ENCODE peak calls at places on chromosome 16, in four cellular contexts. N is WTC11, H is SK-N-SH, T is K562. U is an unnamed sample.

GRCh38 chr16:87734644-87735043 is 31.1 kb downstream of the KLHDC4 start:
- DNase-seq in N (peak; percentile 19), H (no peak), T (no peak), U (no peak)

GRCh38 chr16:21566891-21567414 is 32.4 kb upstream of the METTL9 start:
- DNase-seq in N (no peak), H (no peak), T (no peak), U (no peak)

GRCh38 chr16:17312100-17312732 is 158.5 kb downstream of the XYLT1 start:
- DNase-seq in N (no peak), H (no peak), T (no peak), U (no peak)

GRCh38 chr16:27475561-27475960 is 73.6 kb downstream of the IL21R start:
- DNase-seq in N (no peak), H (no peak), T (no peak), U (no peak)

GRCh38 chr16:68406458-68407041 is 41.8 kb downstream of the SMPD3 start:
- DNase-seq in N (no peak), H (peak; percentile 76), T (no peak), U (no peak)

GRCh38 chr16:89473791-89474414 is 16.5 kb downstream of the ANKRD11 start:
- DNase-seq in N (no peak), H (no peak), T (no peak), U (no peak)

GRCh38 chr16:22077700-22078313 is 14.5 kb upstream of the VWA3A start:
- DNase-seq in N (peak; percentile 74), H (peak; percentile 69), T (peak; percentile 70), U (peak; percentile 62)

GRCh38 chr16:30120340-30121105 is 2.5 kb downstream of the MAPK3 start:
- DNase-seq in N (no peak), H (no peak), T (no peak), U (no peak)

GRCh38 chr16:27703545-27703944 is 153.6 kb downstream of the KATNIP start:
- DNase-seq in N (no peak), H (no peak), T (no peak), U (no peak)

GRCh38 chr16:56295059-56295673 is 103.9 kb downstream of the GNAO1 start:
- DNase-seq in N (no peak), H (no peak), T (no peak), U (no peak)

GRCh38 chr16:56297684-56298083 is 106.4 kb downstream of the GNAO1 start:
- DNase-seq in N (no peak), H (no peak), T (no peak), U (no peak)

GRCh38 chr16:56294014-56294413 is 102.7 kb downstream of the GNAO1 start:
- DNase-seq in N (no peak), H (no peak), T (no peak), U (no peak)

GRCh38 chr16:56295739-56296527 is 104.6 kb downstream of the GNAO1 start:
- DNase-seq in N (no peak), H (peak; percentile 58), T (no peak), U (no peak)

GRCh38 chr16:56294599-56294998 is 103.3 kb downstream of the GNAO1 start:
- DNase-seq in N (no peak), H (no peak), T (no peak), U (no peak)
- TF ChIP-seq FOXJ3 in N (no peak), H (no peak), T (no peak), U (no peak)

DNA sequence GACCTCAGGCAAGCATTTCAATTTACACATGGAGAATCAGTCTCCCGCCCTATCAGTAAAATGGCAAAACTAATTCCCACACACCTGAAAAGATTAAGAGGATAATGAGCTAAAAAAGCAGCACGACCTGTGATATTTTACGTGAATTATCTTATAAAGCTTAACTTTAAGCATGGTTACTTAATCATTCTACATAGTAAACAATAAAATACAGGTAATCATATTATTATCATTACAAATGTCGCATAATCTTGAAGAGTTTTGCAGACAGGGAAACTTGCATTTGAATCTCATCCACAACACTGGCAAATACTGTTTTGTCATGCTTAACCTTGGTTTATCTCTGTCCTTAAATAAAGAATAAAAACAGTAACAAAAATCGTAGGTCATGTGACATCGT is 627.8 kb downstream of the TMEM114 start:
- DNase-seq in N (no peak), H (no peak), T (no peak), U (no peak)
- TF ChIP-seq FOXJ3 in N (no peak), H (no peak), T (no peak), U (no peak)

GRCh38 chr16:84823484-84823883 is 3.7 kb downstream of the CRISPLD2 start:
- DNase-seq in N (no peak), H (no peak), T (no peak), U (no peak)
- TF ChIP-seq FOXJ3 in N (no peak), H (no peak), T (no peak), U (no peak)

GRCh38 chr16:53043462-53043861 is 9.2 kb downstream of the CHD9NB start:
- DNase-seq in N (no peak), H (no peak), T (no peak), U (no peak)

GRCh38 chr16:53043986-53044571 is 8.6 kb downstream of the CHD9NB start:
- DNase-seq in N (peak; percentile 91), H (no peak), T (no peak), U (peak; percentile 68)

GRCh38 chr16:53041196-53041977 is 11.3 kb downstream of the CHD9NB start:
- DNase-seq in N (peak; percentile 31), H (no peak), T (no peak), U (peak; percentile 39)

GRCh38 chr16:53040788-53041187 is 11.9 kb downstream of the CHD9NB start:
- DNase-seq in N (no peak), H (no peak), T (no peak), U (no peak)

GRCh38 chr16:53042235-53042645 is 10.5 kb downstream of the CHD9NB start:
- DNase-seq in N (no peak), H (no peak), T (no peak), U (no peak)
- TF ChIP-seq FOXJ3 in N (no peak), H (no peak), T (no peak), U (no peak)

GRCh38 chr16:7013990-7014389 is 318.7 kb upstream of the RBFOX1 start:
- DNase-seq in N (no peak), H (no peak), T (peak; percentile 10), U (peak; percentile 40)
- TF ChIP-seq FOXJ3 in N (no peak), H (no peak), T (no peak), U (no peak)

U was measured in HepG2.